ENCODE peak calls at places on chromosomes 4 and X, in ten cellular contexts. Q is OCI-LY7, J is AG04450, X is cardiac fibroblast, G is IMR-90, O is PC-3, K is NB4, P is psoas muscle, M is lung, D is thoracic aorta. R is an unnamed sample.

GRCh38 chr4:1993169-1993516 is 15.6 kb downstream of the NELFA start:
- DNase-seq in G (no peak), D (no peak), M (no peak), P (peak), O (no peak), K (no peak), X (no peak), Q (no peak), J (no peak), R (no peak)

GRCh38 chrX:137032378-137032694 is 1.5 kb downstream of the GPR101 start:
- DNase-seq in X (no peak), J (no peak), O (no peak), Q (no peak), D (no peak), M (no peak), G (no peak), K (no peak), P (no peak), R (no peak)

GRCh38 chr4:156190606-156191005 is 236.9 kb upstream of the CTSO start:
- DNase-seq in P (no peak), Q (no peak), G (peak), M (no peak), O (peak), X (peak), D (no peak), J (peak), K (no peak), R (peak)

GRCh38 chr4:2716236-2716635 is 39.9 kb downstream of the TNIP2 start:
- DNase-seq in D (no peak), M (no peak), O (no peak), K (no peak), X (no peak), Q (no peak), G (no peak), P (no peak), J (no peak), R (no peak)

GRCh38 chrX:115892056-115892708 is 278.4 kb upstream of the AGTR2 start:
- DNase-seq in K (no peak), J (no peak), Q (no peak), O (peak), D (no peak), G (no peak), X (no peak), P (peak), M (peak), R (no peak)

GRCh38 chr4:52423967-52424366 is 235.1 kb downstream of the USP46 start:
- DNase-seq in G (no peak), J (no peak), K (no peak), O (peak), D (no peak), X (no peak), M (no peak), P (no peak), Q (no peak), R (no peak)

GRCh38 chr4:53592128-53592527 is 842 bp upstream of the LNX1 start:
- DNase-seq in M (no peak), G (peak), J (no peak), Q (no peak), K (no peak), O (no peak), X (peak), D (no peak), P (no peak), R (no peak)

GRCh38 chr4:122710434-122711308 is 21.8 kb upstream of the BBS12 start:
- DNase-seq in Q (no peak), O (peak), M (no peak), X (peak), D (no peak), P (no peak), G (peak), K (no peak), J (no peak), R (no peak)

GRCh38 chrX:49206543-49206942 is 6.5 kb upstream of the SYP start:
- DNase-seq in G (no peak), X (no peak), O (no peak), J (no peak), M (no peak), P (no peak), Q (no peak), D (no peak), K (no peak), R (no peak)

GRCh38 chr4:81472249-81473085 is 760 bp upstream of the RASGEF1B start:
- DNase-seq in J (no peak), G (no peak), M (peak), P (no peak), D (no peak), O (no peak), Q (peak), X (peak), K (peak), R (no peak)

GRCh38 chr4:172850838-172851237 is 317.8 kb upstream of the GALNT7 start:
- DNase-seq in Q (no peak), G (peak), O (peak), P (no peak), K (peak), M (no peak), J (peak), X (peak), D (no peak), R (peak)

GRCh38 chrX:65821721-65822496 is 154.5 kb downstream of the MSN start:
- DNase-seq in M (no peak), D (no peak), Q (no peak), J (no peak), G (no peak), X (no peak), P (no peak), O (no peak), K (no peak), R (no peak)

GRCh38 chrX:104351173-104351769 is 96.5 kb upstream of the ESX1 start:
- DNase-seq in O (peak), K (peak), G (peak), M (no peak), X (peak), Q (no peak), D (no peak), J (no peak), P (no peak), R (peak)

GRCh38 chrX:11908371-11908770 is 150.3 kb downstream of the MSL3 start:
- DNase-seq in Q (peak), M (no peak), X (peak), K (peak), P (no peak), D (no peak), O (peak), G (no peak), J (no peak), R (no peak)

GRCh38 chr4:112927544-112927943 is 121.9 kb upstream of the ANK2 start:
- DNase-seq in G (no peak), M (no peak), X (peak), Q (no peak), J (no peak), K (no peak), D (no peak), O (no peak), P (no peak), R (no peak)

GRCh38 chr4:128061566-128062536 is 739 bp downstream of the LARP1B start:
- DNase-seq in D (no peak), P (peak), G (peak), X (peak), Q (peak), J (no peak), O (peak), K (peak), M (peak), R (no peak)

GRCh38 chrX:98068210-98068609 is 1184.5 kb downstream of the RPA4 start:
- DNase-seq in J (no peak), O (no peak), P (no peak), Q (no peak), D (no peak), K (no peak), X (no peak), M (no peak), G (no peak), R (no peak)

GRCh38 chr4:6657242-6658203 is 17.0 kb downstream of the MRFAP1 start:
- DNase-seq in P (no peak), K (no peak), Q (no peak), D (no peak), G (no peak), M (no peak), J (no peak), X (no peak), O (no peak), R (no peak)

GRCh38 chr4:6660430-6660829 is 19.9 kb downstream of the MRFAP1 start:
- DNase-seq in J (no peak), M (no peak), P (no peak), O (no peak), D (no peak), K (no peak), G (no peak), X (peak), Q (no peak), R (no peak)

GRCh38 chr4:6658204-6658585 is 17.7 kb downstream of the MRFAP1 start:
- DNase-seq in O (no peak), K (no peak), J (no peak), P (no peak), Q (no peak), D (no peak), G (no peak), X (no peak), M (no peak), R (no peak)

GRCh38 chr4:6659897-6660296 is 19.4 kb downstream of the MRFAP1 start:
- DNase-seq in O (no peak), D (no peak), P (no peak), J (no peak), X (peak), G (no peak), M (no peak), Q (no peak), K (no peak), R (no peak)

GRCh38 chr4:6658635-6659075 is 18.2 kb downstream of the MRFAP1 start:
- DNase-seq in G (peak), M (no peak), O (no peak), Q (no peak), J (no peak), K (no peak), P (peak), D (no peak), X (peak), R (no peak)
- H3K4me3 ChIP-seq in G (peak), M (peak), O (no peak), Q (no peak), J (peak), K (no peak), P (peak), D (peak), X (peak), R (peak)

GRCh38 chr4:73869130-73870055 is at the start of gene CXCL1:
- DNase-seq in D (no peak), G (no peak), O (peak), M (peak), J (no peak), Q (no peak), K (peak), P (peak), X (peak), R (no peak)

GRCh38 chr4:73868206-73869129 is 725 bp upstream of the CXCL1 start:
- DNase-seq in X (no peak), K (no peak), M (no peak), Q (no peak), O (peak), J (no peak), P (no peak), G (no peak), D (no peak), R (no peak)

GRCh38 chr4:73865697-73866096 is 3.5 kb upstream of the CXCL1 start:
- DNase-seq in K (no peak), M (no peak), J (no peak), X (no peak), G (no peak), Q (no peak), P (no peak), O (no peak), D (no peak), R (no peak)

GRCh38 chr4:73866236-73866635 is 3.0 kb upstream of the CXCL1 start:
- DNase-seq in D (no peak), G (no peak), M (no peak), K (no peak), O (no peak), P (no peak), J (no peak), Q (no peak), X (no peak), R (no peak)

DNA sequence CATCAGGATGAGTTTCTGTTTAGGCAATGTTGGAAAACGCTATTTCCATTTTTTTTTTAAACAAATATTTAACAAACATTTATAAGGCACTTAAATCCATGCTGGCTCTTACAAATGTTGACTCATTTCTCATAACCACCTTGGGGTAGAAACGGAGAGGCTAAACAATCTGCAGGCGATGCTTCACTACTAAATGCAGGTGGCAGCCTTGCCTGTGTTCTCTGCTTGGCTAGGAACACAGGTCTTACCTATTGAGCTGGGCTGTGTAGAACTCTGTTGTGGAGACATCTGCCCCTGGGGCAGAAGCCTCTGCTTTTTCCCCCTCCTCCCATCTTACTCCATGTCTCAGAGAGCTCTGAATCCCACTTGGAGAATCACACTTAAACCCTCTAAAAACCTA is 1.4 kb upstream of the CXCL1 start:
- DNase-seq in Q (no peak), J (no peak), D (no peak), X (no peak), P (no peak), M (no peak), K (no peak), G (no peak), O (peak), R (no peak)
- TF ChIP-seq CTCF in Q (no peak), J (no peak), D (no peak), X (no peak), P (no peak), M (no peak), K (no peak), G (no peak), O (peak), R (no peak)

GRCh38 chr4:100420571-100420970 is 97.3 kb downstream of the EMCN start:
- DNase-seq in Q (no peak), X (no peak), P (no peak), O (peak), M (no peak), K (no peak), G (peak), J (no peak), D (no peak), R (no peak)

GRCh38 chr4:100424376-100424775 is 93.4 kb downstream of the EMCN start:
- DNase-seq in M (no peak), D (no peak), Q (no peak), O (no peak), K (no peak), J (no peak), G (no peak), P (no peak), X (no peak), R (no peak)

GRCh38 chr4:100417565-100417964 is 100.3 kb downstream of the EMCN start:
- DNase-seq in K (no peak), X (peak), Q (no peak), O (no peak), P (no peak), D (no peak), J (no peak), G (peak), M (no peak), R (no peak)

GRCh38 chr4:100422911-100423310 is 94.9 kb downstream of the EMCN start:
- DNase-seq in G (no peak), D (no peak), K (no peak), Q (no peak), M (no peak), O (no peak), J (no peak), P (no peak), X (peak), R (no peak)

GRCh38 chr4:100421356-100421978 is 96.4 kb downstream of the EMCN start:
- DNase-seq in P (no peak), K (peak), G (peak), Q (peak), O (peak), D (no peak), X (peak), M (no peak), J (no peak), R (no peak)
- H3K4me3 ChIP-seq in P (peak), K (no peak), G (no peak), Q (no peak), O (peak), D (peak), X (no peak), M (no peak), J (no peak), R (no peak)

DNA sequence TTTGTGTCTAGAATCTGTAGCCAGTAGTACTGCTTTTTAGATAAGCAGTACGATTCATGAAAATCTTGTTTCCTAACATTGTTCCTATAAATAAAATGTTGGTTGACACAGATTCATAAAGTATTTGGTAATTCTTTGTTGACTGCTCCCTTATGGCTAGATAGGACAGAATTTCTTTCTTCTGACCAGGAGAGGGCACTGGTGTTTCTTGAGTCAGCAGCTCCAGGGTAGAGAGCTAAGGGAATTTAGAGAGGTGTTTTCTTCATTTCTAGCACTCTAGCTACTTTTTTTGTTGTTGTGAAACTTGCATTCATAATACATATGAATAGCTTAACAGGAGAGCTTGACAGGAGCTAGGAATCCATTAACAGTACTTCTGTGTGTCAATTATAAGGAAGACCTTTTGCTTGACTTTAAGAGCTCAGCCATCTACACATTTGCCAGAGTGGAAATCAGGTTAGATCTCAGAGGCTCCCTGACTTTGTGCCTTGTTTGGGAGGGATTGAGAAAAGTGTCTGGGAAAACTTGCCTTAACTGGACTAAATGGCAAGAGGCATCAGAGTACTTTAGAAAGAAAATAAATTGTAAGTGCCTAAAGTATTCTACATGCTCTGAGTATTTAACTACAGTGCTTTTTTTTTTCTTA is 756.1 kb downstream of the SH3BGRL start:
- DNase-seq in X (no peak), Q (no peak), J (no peak), D (no peak), K (peak), G (peak), P (no peak), M (no peak), O (peak), R (no peak)
- TF ChIP-seq CTCF in X (no peak), Q (peak), J (no peak), D (no peak), K (peak), G (peak), P (peak), M (no peak), O (peak), R (no peak)

DNA sequence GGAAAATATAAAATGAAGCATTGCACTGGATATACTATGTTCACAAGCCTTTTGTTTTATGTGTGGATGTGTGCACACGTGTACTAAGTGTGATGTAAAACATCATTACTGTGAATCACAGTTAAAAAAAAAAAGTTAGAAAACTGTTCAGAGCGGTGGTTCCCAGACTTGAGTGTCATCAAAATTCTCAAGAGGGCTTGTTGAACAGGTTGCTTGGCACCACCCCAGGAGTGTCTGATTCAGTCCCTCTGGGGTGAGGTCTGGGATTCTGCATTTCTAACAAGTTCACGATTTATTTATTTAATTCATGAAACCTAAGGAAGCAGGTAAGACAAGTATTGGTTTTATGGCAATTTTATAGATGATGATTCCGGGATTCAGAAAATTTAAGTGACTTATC is 1.8 kb downstream of the CENPU start:
- DNase-seq in Q (peak), X (no peak), J (no peak), G (peak), O (peak), D (no peak), P (no peak), M (peak), K (no peak), R (no peak)
- H3K4me3 ChIP-seq in Q (peak), X (no peak), J (no peak), G (no peak), O (peak), D (no peak), P (no peak), M (no peak), K (peak), R (no peak)